ENCODE peak calls at places on chromosome 6, in ten cellular contexts. One of them, this sample, is unnamed.

GRCh38 chr6:167314180-167314821 is 10.6 kb upstream of the TTLL2 start:
- DNase-seq in fibroblast of the aortic adventitia: no peak
- DNase-seq in mammary epithelial cell: no peak
- DNase-seq in non-pigmented ciliary epithelial cell: no peak
- DNase-seq in dermis blood vessel endothelial cell: no peak
- DNase-seq in M059J: no peak
- DNase-seq in HS-5: no peak
- DNase-seq in iris pigment epithelial cell: no peak
- DNase-seq in spleen: no peak
- DNase-seq in hypothalamus: no peak
- DNase-seq in this sample: no peak

GRCh38 chr6:99603421-99604160 is 3.0 kb upstream of the PRDM13 start:
- DNase-seq in fibroblast of the aortic adventitia: no peak
- DNase-seq in M059J: peak; percentile 28
- DNase-seq in HS-5: no peak
- DNase-seq in iris pigment epithelial cell: no peak
- DNase-seq in dermis blood vessel endothelial cell: peak; percentile 37
- DNase-seq in hypothalamus: no peak
- DNase-seq in mammary epithelial cell: no peak
- DNase-seq in spleen: peak; percentile 78
- DNase-seq in non-pigmented ciliary epithelial cell: no peak
- DNase-seq in this sample: peak; percentile 28

GRCh38 chr6:1986454-1987243 is 258.8 kb downstream of the GMDS start:
- DNase-seq in dermis blood vessel endothelial cell: no peak
- DNase-seq in spleen: no peak
- DNase-seq in non-pigmented ciliary epithelial cell: no peak
- DNase-seq in iris pigment epithelial cell: peak; percentile 10
- DNase-seq in HS-5: no peak
- DNase-seq in fibroblast of the aortic adventitia: peak; percentile 49
- DNase-seq in mammary epithelial cell: no peak
- DNase-seq in hypothalamus: no peak
- DNase-seq in M059J: no peak
- DNase-seq in this sample: no peak

GRCh38 chr6:135322427-135323201 is 141.5 kb downstream of the MYB start:
- DNase-seq in hypothalamus: no peak
- DNase-seq in non-pigmented ciliary epithelial cell: no peak
- DNase-seq in dermis blood vessel endothelial cell: no peak
- DNase-seq in spleen: no peak
- DNase-seq in iris pigment epithelial cell: no peak
- DNase-seq in fibroblast of the aortic adventitia: no peak
- DNase-seq in mammary epithelial cell: no peak
- DNase-seq in M059J: no peak
- DNase-seq in HS-5: no peak
- DNase-seq in this sample: no peak

GRCh38 chr6:18596529-18596835 is 209.3 kb downstream of the RNF144B start:
- DNase-seq in iris pigment epithelial cell: no peak
- DNase-seq in fibroblast of the aortic adventitia: no peak
- DNase-seq in spleen: no peak
- DNase-seq in non-pigmented ciliary epithelial cell: no peak
- DNase-seq in hypothalamus: no peak
- DNase-seq in dermis blood vessel endothelial cell: no peak
- DNase-seq in HS-5: no peak
- DNase-seq in mammary epithelial cell: no peak
- DNase-seq in M059J: no peak
- DNase-seq in this sample: no peak

GRCh38 chr6:144066745-144067484 is 28.5 kb downstream of the SF3B5 start:
- DNase-seq in iris pigment epithelial cell: no peak
- DNase-seq in spleen: no peak
- DNase-seq in fibroblast of the aortic adventitia: no peak
- DNase-seq in non-pigmented ciliary epithelial cell: no peak
- DNase-seq in HS-5: no peak
- DNase-seq in dermis blood vessel endothelial cell: no peak
- DNase-seq in mammary epithelial cell: no peak
- DNase-seq in hypothalamus: no peak
- DNase-seq in M059J: no peak
- DNase-seq in this sample: peak; percentile 36

GRCh38 chr6:79605968-79606764 is 25.0 kb upstream of the SH3BGRL2 start:
- DNase-seq in dermis blood vessel endothelial cell: no peak
- DNase-seq in spleen: no peak
- DNase-seq in HS-5: no peak
- DNase-seq in fibroblast of the aortic adventitia: no peak
- DNase-seq in non-pigmented ciliary epithelial cell: no peak
- DNase-seq in iris pigment epithelial cell: no peak
- DNase-seq in M059J: peak; percentile 23
- DNase-seq in mammary epithelial cell: no peak
- DNase-seq in hypothalamus: no peak
- DNase-seq in this sample: no peak

GRCh38 chr6:35108309-35108885 is 32.7 kb downstream of the TCP11 start:
- DNase-seq in iris pigment epithelial cell: no peak
- DNase-seq in HS-5: no peak
- DNase-seq in fibroblast of the aortic adventitia: no peak
- DNase-seq in dermis blood vessel endothelial cell: no peak
- DNase-seq in mammary epithelial cell: no peak
- DNase-seq in hypothalamus: no peak
- DNase-seq in M059J: no peak
- DNase-seq in spleen: no peak
- DNase-seq in non-pigmented ciliary epithelial cell: no peak
- DNase-seq in this sample: no peak

GRCh38 chr6:43412541-43412940 is 14.8 kb upstream of the ABCC10 start:
- DNase-seq in non-pigmented ciliary epithelial cell: no peak
- DNase-seq in spleen: no peak
- DNase-seq in fibroblast of the aortic adventitia: no peak
- DNase-seq in M059J: no peak
- DNase-seq in hypothalamus: no peak
- DNase-seq in HS-5: no peak
- DNase-seq in dermis blood vessel endothelial cell: no peak
- DNase-seq in iris pigment epithelial cell: no peak
- DNase-seq in mammary epithelial cell: no peak
- DNase-seq in this sample: no peak

This sample was measured in GM12892.